ENCODE peak calls at places on chromosomes 16 and 17, in six cellular contexts. X, F, Z, S, Y and P are unnamed samples.

GRCh38 chr16:75011634-75012307 is 12.9 kb downstream of the ZNRF1 start:
- DNase-seq in X (peak), F (no peak), Z (peak), S (peak), Y (no peak), P (no peak)

GRCh38 chr16:46649571-46649970 is 28.4 kb upstream of the SHCBP1 start:
- DNase-seq in X (peak), F (no peak), Z (no peak), S (no peak), Y (no peak), P (no peak)

GRCh38 chr16:24731722-24732419 is 2.4 kb downstream of the TNRC6A start:
- DNase-seq in X (peak), F (no peak), Z (no peak), S (no peak), Y (no peak), P (no peak)

GRCh38 chr16:87603684-87604571 is 1.6 kb downstream of the JPH3 start:
- DNase-seq in X (no peak), F (no peak), Z (no peak), S (no peak), Y (no peak), P (no peak)

GRCh38 chr17:32491371-32492280 is 4.8 kb downstream of the CDK5R1 start:
- DNase-seq in X (no peak), F (no peak), Z (no peak), S (no peak), Y (no peak), P (no peak)

GRCh38 chr17:78414178-78415162 is 36.0 kb downstream of the PGS1 start:
- DNase-seq in X (no peak), F (no peak), Z (no peak), S (no peak), Y (no peak), P (no peak)

GRCh38 chr16:67116388-67117311 is 6.9 kb downstream of the PHAF1 start:
- DNase-seq in X (no peak), F (peak), Z (no peak), S (no peak), Y (no peak), P (no peak)

GRCh38 chr17:51124641-51125503 is 4.2 kb upstream of the SPAG9 start:
- DNase-seq in X (no peak), F (no peak), Z (no peak), S (no peak), Y (no peak), P (no peak)

GRCh38 chr16:16090238-16090637 is 133.1 kb downstream of the ABCC6 start:
- DNase-seq in X (no peak), F (no peak), Z (no peak), S (no peak), Y (no peak), P (no peak)

GRCh38 chr16:2963074-2963610 is 933 bp upstream of the KREMEN2 start:
- DNase-seq in X (no peak), F (no peak), Z (no peak), S (no peak), Y (no peak), P (no peak)

GRCh38 chr16:12433691-12434390 is 369.8 kb downstream of the CPPED1 start:
- DNase-seq in X (no peak), F (no peak), Z (no peak), S (no peak), Y (no peak), P (no peak)

GRCh38 chr17:72962099-72962498 is 130.4 kb downstream of the SLC39A11 start:
- DNase-seq in X (no peak), F (no peak), Z (no peak), S (no peak), Y (no peak), P (no peak)

GRCh38 chr17:39231587-39232551 is 6.1 kb upstream of the STAC2 start:
- DNase-seq in X (peak), F (no peak), Z (no peak), S (no peak), Y (no peak), P (no peak)

GRCh38 chr17:11330871-11331270 is 89.9 kb downstream of the SHISA6 start:
- DNase-seq in X (no peak), F (no peak), Z (no peak), S (no peak), Y (no peak), P (peak)

GRCh38 chr17:45740553-45741330 is 43.4 kb upstream of the CRHR1 start:
- DNase-seq in X (peak), F (no peak), Z (peak), S (peak), Y (no peak), P (no peak)

DNA sequence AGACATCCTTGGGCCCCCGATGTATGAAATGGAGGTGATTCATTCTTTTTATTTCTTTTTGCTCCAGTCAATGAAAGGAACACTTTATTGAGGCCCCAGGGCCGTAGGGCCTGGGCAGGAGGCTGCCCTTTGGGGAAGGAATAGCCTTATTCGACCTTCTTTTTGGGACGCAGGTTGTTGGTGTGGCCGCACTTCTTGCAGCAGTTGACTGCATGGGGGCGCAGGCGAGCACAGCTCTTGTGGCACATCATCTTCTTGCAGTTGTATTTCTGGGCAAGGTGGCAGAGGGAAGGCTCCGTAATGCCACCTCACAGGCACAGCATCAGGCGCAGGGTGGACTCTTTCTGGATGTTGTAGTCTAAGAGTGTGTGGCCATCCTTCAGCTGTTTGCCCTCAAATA is 50.9 kb downstream of the SIAH1 start:
- DNase-seq in X (no peak), F (no peak), Z (no peak), S (no peak), Y (no peak), P (no peak)
- TF ChIP-seq CTCF in X (no peak), F (no peak), Z (no peak), S (peak), Y (no peak), P (no peak)

GRCh38 chr17:42760652-42761581 is at the start of gene RAMP2:
- DNase-seq in X (no peak), F (no peak), Z (no peak), S (no peak), Y (no peak), P (peak)
- TF ChIP-seq CTCF in X (no peak), F (no peak), Z (no peak), S (no peak), Y (no peak), P (no peak)

DNA sequence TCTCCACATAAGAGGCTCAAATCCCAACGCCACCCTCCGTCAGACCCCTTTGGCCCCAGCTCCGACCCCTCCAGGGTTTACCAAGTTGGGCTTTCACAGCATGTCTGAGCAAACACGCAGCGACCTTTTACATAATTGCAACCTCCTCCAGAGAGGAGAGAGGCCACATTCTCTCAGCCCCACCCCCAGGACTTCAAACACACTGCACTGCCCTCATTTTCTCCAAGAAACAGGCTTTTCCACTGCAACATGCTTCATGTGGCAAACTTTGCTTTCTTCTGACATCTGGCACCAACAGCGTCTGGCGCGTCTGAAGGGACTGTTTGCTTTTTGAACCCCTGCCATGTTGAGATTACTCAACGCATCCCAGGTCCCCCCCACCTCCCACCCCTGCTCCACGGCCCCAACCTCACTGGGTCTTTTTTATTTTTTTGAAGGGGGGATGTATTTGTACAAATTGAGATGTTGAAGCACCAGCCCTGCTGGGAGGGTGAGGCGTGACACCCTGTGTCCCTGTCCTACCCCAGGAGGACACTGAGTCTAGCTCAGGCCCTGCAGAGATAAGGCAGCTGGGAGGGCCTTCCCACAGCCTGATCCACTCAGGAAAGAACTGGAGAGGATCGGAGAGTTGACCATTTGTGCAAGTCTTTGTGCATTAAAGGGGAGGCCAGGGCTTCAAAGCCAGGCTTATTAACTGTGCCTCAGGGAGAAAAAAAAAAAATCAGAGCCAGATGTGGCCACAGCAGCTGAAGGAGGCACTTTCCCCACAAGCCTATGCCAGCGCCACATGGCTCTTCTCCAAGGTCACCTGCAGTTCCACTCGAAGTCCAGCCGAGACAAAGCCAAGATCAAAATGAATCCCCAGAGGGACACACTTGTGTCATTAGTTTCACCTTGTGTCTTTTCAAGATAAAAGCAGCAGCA is 29.7 kb downstream of the AXIN2 start:
- DNase-seq in X (peak), F (no peak), Z (no peak), S (no peak), Y (no peak), P (no peak)
- TF ChIP-seq CTCF in X (peak), F (no peak), Z (no peak), S (peak), Y (no peak), P (no peak)

GRCh38 chr16:4442371-4442770 is 16.7 kb downstream of the DNAJA3 start:
- DNase-seq in X (no peak), F (no peak), Z (no peak), S (no peak), Y (no peak), P (no peak)

GRCh38 chr16:4435668-4436067 is 10.0 kb downstream of the DNAJA3 start:
- DNase-seq in X (peak), F (no peak), Z (no peak), S (no peak), Y (no peak), P (no peak)

GRCh38 chr16:4433228-4433627 is 7.6 kb downstream of the DNAJA3 start:
- DNase-seq in X (no peak), F (no peak), Z (no peak), S (no peak), Y (no peak), P (no peak)

GRCh38 chr16:4433914-4434787 is 8.5 kb downstream of the DNAJA3 start:
- DNase-seq in X (no peak), F (no peak), Z (no peak), S (no peak), Y (no peak), P (no peak)

DNA sequence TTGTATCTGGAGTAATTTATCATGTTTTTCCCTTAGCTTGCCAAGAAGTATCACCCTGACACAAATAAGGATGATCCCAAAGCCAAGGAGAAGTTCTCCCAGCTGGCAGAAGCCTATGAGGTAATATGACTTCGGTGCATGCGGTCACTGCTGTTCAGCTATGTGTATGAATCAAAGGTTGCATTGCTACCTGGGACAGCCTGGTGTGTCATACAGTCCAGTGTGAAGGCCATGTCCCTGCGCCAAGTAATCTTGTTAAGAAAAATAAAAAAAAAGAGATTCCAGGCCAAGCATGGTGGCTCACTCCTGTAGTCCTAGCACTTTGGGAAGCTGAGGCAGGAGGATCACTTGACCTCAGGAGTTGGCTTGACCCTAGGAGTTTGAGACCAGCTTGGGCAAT is 11.7 kb downstream of the DNAJA3 start:
- DNase-seq in X (no peak), F (no peak), Z (no peak), S (no peak), Y (no peak), P (no peak)
- TF ChIP-seq CTCF in X (no peak), F (no peak), Z (no peak), S (no peak), Y (no peak), P (no peak)

GRCh38 chr17:6177941-6178694 is 107.9 kb downstream of the WSCD1 start:
- DNase-seq in X (no peak), F (no peak), Z (no peak), S (no peak), Y (no peak), P (no peak)
- TF ChIP-seq CTCF in X (no peak), F (no peak), Z (no peak), S (no peak), Y (no peak), P (no peak)